ENCODE peak calls at places on chromosomes 5 and 9, in five cellular contexts. One of them, this sample, is unnamed.

GRCh38 chr5:117624226-117624625 is 1049.6 kb upstream of the SEMA6A start:
- DNase-seq in keratinocyte: no peak
- DNase-seq in AG04450: no peak
- DNase-seq in adrenal gland: no peak
- DNase-seq in WERI-Rb-1: no peak
- DNase-seq in this sample: no peak

GRCh38 chr5:97046270-97046982 is 96.0 kb downstream of the LIX1 start:
- DNase-seq in adrenal gland: no peak
- DNase-seq in AG04450: no peak
- DNase-seq in WERI-Rb-1: no peak
- DNase-seq in keratinocyte: no peak
- DNase-seq in this sample: no peak

GRCh38 chr5:139022528-139022927 is 147.4 kb upstream of the LRRTM2 start:
- DNase-seq in adrenal gland: no peak
- DNase-seq in WERI-Rb-1: no peak
- DNase-seq in AG04450: no peak
- DNase-seq in keratinocyte: peak; percentile 9
- DNase-seq in this sample: peak; percentile 9

GRCh38 chr5:153158608-153159007 is 331.9 kb upstream of the GRIA1 start:
- DNase-seq in adrenal gland: no peak
- DNase-seq in WERI-Rb-1: no peak
- DNase-seq in keratinocyte: no peak
- DNase-seq in AG04450: no peak
- DNase-seq in this sample: no peak

GRCh38 chr9:38707885-38708640 is 11.9 kb downstream of the FAM240B start:
- DNase-seq in WERI-Rb-1: peak; percentile 29
- DNase-seq in AG04450: no peak
- DNase-seq in keratinocyte: no peak
- DNase-seq in adrenal gland: no peak
- DNase-seq in this sample: peak; percentile 78

GRCh38 chr9:31119882-31120481 is 1264.5 kb upstream of the ACO1 start:
- DNase-seq in keratinocyte: no peak
- DNase-seq in adrenal gland: peak; percentile 25
- DNase-seq in WERI-Rb-1: peak; percentile 19
- DNase-seq in AG04450: no peak
- DNase-seq in this sample: peak; percentile 58

GRCh38 chr5:54761213-54761701 is 224.1 kb downstream of the ESM1 start:
- DNase-seq in adrenal gland: peak; percentile 40
- DNase-seq in keratinocyte: no peak
- DNase-seq in WERI-Rb-1: no peak
- DNase-seq in AG04450: peak; percentile 82
- DNase-seq in this sample: no peak

GRCh38 chr5:150653762-150654158 is 7.3 kb upstream of the MYOZ3 start:
- DNase-seq in adrenal gland: no peak
- DNase-seq in keratinocyte: no peak
- DNase-seq in AG04450: no peak
- DNase-seq in WERI-Rb-1: no peak
- DNase-seq in this sample: no peak

GRCh38 chr5:25649628-25650265 is 1005.0 kb upstream of the CDH10 start:
- DNase-seq in adrenal gland: no peak
- DNase-seq in WERI-Rb-1: no peak
- DNase-seq in keratinocyte: no peak
- DNase-seq in AG04450: no peak
- DNase-seq in this sample: no peak

GRCh38 chr5:39309534-39309933 is 54.8 kb downstream of the C9 start:
- DNase-seq in keratinocyte: no peak
- DNase-seq in adrenal gland: no peak
- DNase-seq in WERI-Rb-1: no peak
- DNase-seq in AG04450: no peak
- DNase-seq in this sample: no peak

GRCh38 chr5:81097733-81098132 is 135.4 kb upstream of the CKMT2 start:
- DNase-seq in adrenal gland: no peak
- DNase-seq in keratinocyte: no peak
- DNase-seq in AG04450: peak; percentile 24
- DNase-seq in WERI-Rb-1: no peak
- DNase-seq in this sample: no peak

GRCh38 chr9:16626577-16627130 is 243.8 kb downstream of the BNC2 start:
- DNase-seq in AG04450: peak; percentile 45
- DNase-seq in keratinocyte: no peak
- DNase-seq in adrenal gland: no peak
- DNase-seq in WERI-Rb-1: peak; percentile 33
- DNase-seq in this sample: peak; percentile 79

GRCh38 chr5:133750356-133750755 is 138.0 kb upstream of the FSTL4 start:
- DNase-seq in keratinocyte: no peak
- DNase-seq in WERI-Rb-1: no peak
- DNase-seq in adrenal gland: no peak
- DNase-seq in AG04450: no peak
- DNase-seq in this sample: peak; percentile 24

GRCh38 chr9:112836394-112836793 is 54.3 kb downstream of the SLC46A2 start:
- DNase-seq in AG04450: no peak
- DNase-seq in WERI-Rb-1: no peak
- DNase-seq in adrenal gland: no peak
- DNase-seq in keratinocyte: no peak
- DNase-seq in this sample: peak; percentile 68

GRCh38 chr9:90642570-90643539 is at the start of gene DIRAS2:
- DNase-seq in AG04450: peak; percentile 8
- DNase-seq in WERI-Rb-1: peak; percentile 84
- DNase-seq in keratinocyte: no peak
- DNase-seq in adrenal gland: peak; percentile 47
- DNase-seq in this sample: peak; percentile 89

GRCh38 chr5:131545856-131546255 is 89.2 kb downstream of the RAPGEF6 start:
- DNase-seq in WERI-Rb-1: no peak
- DNase-seq in AG04450: no peak
- DNase-seq in keratinocyte: no peak
- DNase-seq in adrenal gland: no peak
- DNase-seq in this sample: no peak

GRCh38 chr9:19411316-19411715 is 2.5 kb downstream of the ACER2 start:
- DNase-seq in WERI-Rb-1: no peak
- DNase-seq in keratinocyte: no peak
- DNase-seq in AG04450: peak; percentile 3
- DNase-seq in adrenal gland: no peak
- DNase-seq in this sample: no peak

GRCh38 chr5:82365744-82366228 is 87.6 kb upstream of the RPS23 start:
- DNase-seq in keratinocyte: peak; percentile 66
- DNase-seq in AG04450: no peak
- DNase-seq in WERI-Rb-1: no peak
- DNase-seq in adrenal gland: no peak
- DNase-seq in this sample: no peak

GRCh38 chr5:123068368-123068767 is 20.7 kb upstream of the PRDM6 start:
- DNase-seq in WERI-Rb-1: no peak
- DNase-seq in AG04450: no peak
- DNase-seq in keratinocyte: no peak
- DNase-seq in adrenal gland: no peak
- DNase-seq in this sample: no peak

GRCh38 chr9:117092582-117092981 is 322.3 kb downstream of the ASTN2 start:
- DNase-seq in WERI-Rb-1: no peak
- DNase-seq in adrenal gland: no peak
- DNase-seq in AG04450: no peak
- DNase-seq in keratinocyte: no peak
- DNase-seq in this sample: peak; percentile 67

GRCh38 chr5:6510132-6510531 is 61.5 kb downstream of the UBE2QL1 start:
- DNase-seq in keratinocyte: no peak
- DNase-seq in AG04450: no peak
- DNase-seq in adrenal gland: no peak
- DNase-seq in WERI-Rb-1: no peak
- DNase-seq in this sample: peak; percentile 5

GRCh38 chr9:20506631-20507030 is 115.7 kb downstream of the MLLT3 start:
- DNase-seq in adrenal gland: no peak
- DNase-seq in keratinocyte: no peak
- DNase-seq in AG04450: no peak
- DNase-seq in WERI-Rb-1: no peak
- DNase-seq in this sample: no peak

GRCh38 chr5:179754024-179754423 is 21.4 kb downstream of the MAML1 start:
- DNase-seq in keratinocyte: no peak
- DNase-seq in adrenal gland: no peak
- DNase-seq in WERI-Rb-1: no peak
- DNase-seq in AG04450: no peak
- DNase-seq in this sample: no peak

GRCh38 chr5:136769093-136769492 is 403.7 kb upstream of the TRPC7 start:
- DNase-seq in AG04450: no peak
- DNase-seq in WERI-Rb-1: peak; percentile 81
- DNase-seq in adrenal gland: no peak
- DNase-seq in keratinocyte: no peak
- DNase-seq in this sample: no peak

GRCh38 chr9:106619211-106619610 is 243.8 kb upstream of the ZNF462 start:
- DNase-seq in AG04450: no peak
- DNase-seq in keratinocyte: peak; percentile 4
- DNase-seq in WERI-Rb-1: no peak
- DNase-seq in adrenal gland: no peak
- DNase-seq in this sample: no peak

DNA sequence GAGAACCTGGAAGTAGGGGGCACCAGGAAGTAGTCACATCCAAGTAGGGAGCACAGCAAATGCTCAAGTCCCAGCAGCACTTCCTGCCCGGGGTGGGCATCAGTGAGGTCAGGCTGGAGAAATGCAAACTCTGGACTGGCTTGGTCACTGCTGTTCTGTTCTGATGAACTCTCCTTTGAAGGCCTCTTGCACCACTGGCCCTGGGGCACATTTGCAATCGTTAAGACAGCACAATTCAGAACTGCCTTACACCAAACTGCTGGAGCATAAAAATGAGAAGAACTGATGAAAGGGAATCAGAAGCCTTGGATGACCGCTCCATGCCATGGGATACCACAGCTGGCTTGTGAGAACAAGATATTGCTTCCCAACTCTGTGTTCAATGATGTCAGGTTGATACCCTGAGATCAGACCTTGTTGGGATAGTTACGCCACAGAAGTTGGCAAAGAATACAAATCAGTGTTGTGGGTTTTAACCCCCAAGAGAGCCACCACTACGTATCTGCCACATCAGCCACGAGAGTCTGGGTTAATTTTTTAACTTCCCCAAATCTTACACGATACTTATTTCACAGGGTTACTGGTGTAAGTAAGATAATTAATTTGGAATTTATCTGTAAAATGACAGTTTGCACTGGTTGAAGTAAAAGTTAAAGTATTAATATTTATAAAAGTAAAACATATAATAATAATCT is 42.2 kb upstream of the ZSWIM6 start:
- DNase-seq in AG04450: no peak
- DNase-seq in adrenal gland: no peak
- DNase-seq in keratinocyte: no peak
- DNase-seq in WERI-Rb-1: no peak
- DNase-seq in this sample: no peak
- H3K27ac ChIP-seq in AG04450: no peak overlapping the region
- H3K27ac ChIP-seq in adrenal gland: no peak overlapping the region
- H3K27ac ChIP-seq in keratinocyte: no peak overlapping the region
- H3K27ac ChIP-seq in WERI-Rb-1: no peak overlapping the region
- H3K27ac ChIP-seq in this sample: no peak overlapping the region

DNA sequence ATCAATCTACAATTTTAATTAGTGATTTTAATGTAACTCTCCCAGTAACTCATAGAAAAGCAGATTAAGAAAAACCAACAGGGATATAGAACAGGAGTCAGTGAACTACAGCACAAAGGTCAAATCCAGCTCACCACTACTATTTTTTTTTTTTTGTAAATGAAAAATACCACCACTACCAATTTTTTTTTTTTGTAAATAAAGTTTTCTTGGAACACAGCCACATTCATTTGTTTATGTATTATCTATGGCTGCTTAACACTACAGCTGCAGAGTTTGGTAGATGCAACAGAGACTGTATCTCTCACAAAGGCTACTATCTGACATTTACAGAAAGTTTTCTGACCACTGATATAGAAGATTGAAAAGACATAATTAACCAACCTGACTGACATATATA is 11.7 kb downstream of the ZNF510 start:
- DNase-seq in WERI-Rb-1: no peak
- DNase-seq in AG04450: no peak
- DNase-seq in keratinocyte: no peak
- DNase-seq in adrenal gland: no peak
- DNase-seq in this sample: no peak
- H3K9me3 ChIP-seq in WERI-Rb-1: peaks cover 51% of the 10 kb centered on the region
- H3K9me3 ChIP-seq in AG04450: peaks cover 43% of the 10 kb centered on the region
- H3K9me3 ChIP-seq in keratinocyte: peaks cover 9% of the 10 kb centered on the region
- H3K9me3 ChIP-seq in adrenal gland: peaks cover 68% of the 10 kb centered on the region
- H3K9me3 ChIP-seq in this sample: peaks cover 100% of the 10 kb centered on the region

GRCh38 chr5:77960305-77960704 is 184.2 kb upstream of the TBCA start:
- DNase-seq in keratinocyte: no peak
- DNase-seq in AG04450: no peak
- DNase-seq in adrenal gland: no peak
- DNase-seq in WERI-Rb-1: no peak
- DNase-seq in this sample: no peak

GRCh38 chr5:77958642-77959315 is 182.6 kb upstream of the TBCA start:
- DNase-seq in WERI-Rb-1: no peak
- DNase-seq in keratinocyte: no peak
- DNase-seq in adrenal gland: no peak
- DNase-seq in AG04450: no peak
- DNase-seq in this sample: peak; percentile 80

GRCh38 chr5:77957516-77957915 is 181.4 kb upstream of the TBCA start:
- DNase-seq in keratinocyte: no peak
- DNase-seq in WERI-Rb-1: no peak
- DNase-seq in AG04450: no peak
- DNase-seq in adrenal gland: no peak
- DNase-seq in this sample: peak; percentile 78

GRCh38 chr5:77957081-77957480 is 180.9 kb upstream of the TBCA start:
- DNase-seq in AG04450: no peak
- DNase-seq in adrenal gland: no peak
- DNase-seq in WERI-Rb-1: no peak
- DNase-seq in keratinocyte: no peak
- DNase-seq in this sample: no peak

GRCh38 chr5:77957931-77958476 is 181.9 kb upstream of the TBCA start:
- DNase-seq in WERI-Rb-1: no peak
- DNase-seq in adrenal gland: no peak
- DNase-seq in keratinocyte: no peak
- DNase-seq in AG04450: no peak
- DNase-seq in this sample: peak; percentile 86
- H3K27me3 ChIP-seq in WERI-Rb-1: no peaks in the 10 kb centered on the region
- H3K27me3 ChIP-seq in adrenal gland: peaks cover 34% of the 10 kb centered on the region
- H3K27me3 ChIP-seq in keratinocyte: peaks cover 38% of the 10 kb centered on the region
- H3K27me3 ChIP-seq in AG04450: peaks cover 40% of the 10 kb centered on the region
- H3K27me3 ChIP-seq in this sample: peaks cover 70% of the 10 kb centered on the region

GRCh38 chr5:98787131-98787719 is 13.8 kb downstream of the RGMB start:
- DNase-seq in AG04450: no peak
- DNase-seq in keratinocyte: no peak
- DNase-seq in WERI-Rb-1: no peak
- DNase-seq in adrenal gland: no peak
- DNase-seq in this sample: no peak

GRCh38 chr5:98786178-98786853 is 12.9 kb downstream of the RGMB start:
- DNase-seq in keratinocyte: no peak
- DNase-seq in adrenal gland: no peak
- DNase-seq in AG04450: no peak
- DNase-seq in WERI-Rb-1: no peak
- DNase-seq in this sample: no peak

GRCh38 chr5:98791928-98792580 is 18.6 kb downstream of the RGMB start:
- DNase-seq in adrenal gland: no peak
- DNase-seq in keratinocyte: no peak
- DNase-seq in WERI-Rb-1: no peak
- DNase-seq in AG04450: no peak
- DNase-seq in this sample: no peak

GRCh38 chr5:98791110-98791509 is 17.6 kb downstream of the RGMB start:
- DNase-seq in AG04450: no peak
- DNase-seq in WERI-Rb-1: no peak
- DNase-seq in keratinocyte: no peak
- DNase-seq in adrenal gland: no peak
- DNase-seq in this sample: no peak

DNA sequence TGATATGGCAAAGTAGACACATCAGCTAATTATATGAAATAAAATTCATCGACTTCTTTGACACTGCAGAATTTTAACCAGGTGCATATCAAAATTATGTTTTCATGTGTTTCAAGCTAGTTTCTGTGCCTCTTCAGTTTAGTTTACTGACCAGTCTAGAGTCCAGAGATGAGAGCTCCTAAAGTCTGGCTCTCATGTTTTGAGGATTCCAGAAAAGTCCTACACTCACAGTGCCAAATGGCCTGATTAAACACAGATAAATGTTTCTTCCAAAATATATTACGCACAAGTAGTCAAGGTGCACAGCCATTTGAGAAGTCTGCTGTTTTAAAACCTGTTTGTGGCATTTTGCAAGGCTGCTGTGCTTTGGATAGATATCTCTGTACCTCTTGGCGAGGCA is 15.6 kb downstream of the RGMB start:
- DNase-seq in adrenal gland: no peak
- DNase-seq in WERI-Rb-1: no peak
- DNase-seq in AG04450: no peak
- DNase-seq in keratinocyte: no peak
- DNase-seq in this sample: no peak
- H3K27ac ChIP-seq in adrenal gland: no peak overlapping the region
- H3K27ac ChIP-seq in WERI-Rb-1: no peak overlapping the region
- H3K27ac ChIP-seq in AG04450: no peak overlapping the region
- H3K27ac ChIP-seq in keratinocyte: no peak overlapping the region
- H3K27ac ChIP-seq in this sample: no peak overlapping the region